ENCODE peak calls at places on chromosomes 2 and 18, in four cellular contexts. One of them, this sample, is unnamed.

GRCh38 chr2:226796012-226796839 is 3.4 kb downstream of the IRS1 start:
- DNase-seq in K562: no peak
- DNase-seq in H1: no peak
- DNase-seq in endothelial cell of umbilical vein: no peak
- DNase-seq in this sample: no peak

GRCh38 chr2:146602383-146602782 is 1242.4 kb upstream of the ACVR2A start:
- DNase-seq in H1: no peak
- DNase-seq in endothelial cell of umbilical vein: no peak
- DNase-seq in K562: no peak
- DNase-seq in this sample: no peak

GRCh38 chr2:190819835-190820234 is 60.8 kb upstream of the GLS start:
- DNase-seq in H1: no peak
- DNase-seq in endothelial cell of umbilical vein: no peak
- DNase-seq in K562: no peak
- DNase-seq in this sample: no peak

GRCh38 chr18:31624892-31625640 is 33.4 kb downstream of the TTR start:
- DNase-seq in K562: no peak
- DNase-seq in H1: no peak
- DNase-seq in endothelial cell of umbilical vein: no peak
- DNase-seq in this sample: no peak

GRCh38 chr2:95052301-95052700 is 26.8 kb downstream of the MAL start:
- DNase-seq in K562: no peak
- DNase-seq in H1: no peak
- DNase-seq in endothelial cell of umbilical vein: no peak
- DNase-seq in this sample: no peak

GRCh38 chr2:37635359-37636208 is 35.9 kb downstream of the CDC42EP3 start:
- DNase-seq in H1: no peak
- DNase-seq in endothelial cell of umbilical vein: peak; percentile 62
- DNase-seq in K562: no peak
- DNase-seq in this sample: no peak

GRCh38 chr18:47457614-47458013 is 206.2 kb upstream of the SKOR2 start:
- DNase-seq in endothelial cell of umbilical vein: no peak
- DNase-seq in H1: no peak
- DNase-seq in K562: no peak
- DNase-seq in this sample: no peak

GRCh38 chr2:186515376-186515775 is 29.3 kb downstream of the ZC3H15 start:
- DNase-seq in endothelial cell of umbilical vein: no peak
- DNase-seq in H1: no peak
- DNase-seq in K562: no peak
- DNase-seq in this sample: no peak

GRCh38 chr2:127015106-127015910 is 91.6 kb downstream of the BIN1 start:
- DNase-seq in H1: no peak
- DNase-seq in endothelial cell of umbilical vein: no peak
- DNase-seq in K562: no peak
- DNase-seq in this sample: no peak

GRCh38 chr2:47488870-47489584 is 86.1 kb downstream of the MSH2 start:
- DNase-seq in K562: no peak
- DNase-seq in endothelial cell of umbilical vein: peak; percentile 50
- DNase-seq in H1: no peak
- DNase-seq in this sample: peak; percentile 19

GRCh38 chr18:5914016-5914415 is 18.7 kb upstream of the TMEM200C start:
- DNase-seq in endothelial cell of umbilical vein: no peak
- DNase-seq in H1: no peak
- DNase-seq in K562: no peak
- DNase-seq in this sample: no peak

GRCh38 chr2:100262555-100263320 is 59.6 kb downstream of the LONRF2 start:
- DNase-seq in K562: peak; percentile 81
- DNase-seq in H1: peak; percentile 89
- DNase-seq in endothelial cell of umbilical vein: peak; percentile 56
- DNase-seq in this sample: peak; percentile 41

GRCh38 chr18:22230403-22231042 is 61.1 kb downstream of the GATA6 start:
- DNase-seq in H1: no peak
- DNase-seq in K562: no peak
- DNase-seq in endothelial cell of umbilical vein: no peak
- DNase-seq in this sample: no peak

GRCh38 chr2:44083054-44083453 is 85.6 kb upstream of the PPM1B start:
- DNase-seq in H1: no peak
- DNase-seq in endothelial cell of umbilical vein: no peak
- DNase-seq in K562: no peak
- DNase-seq in this sample: no peak

GRCh38 chr2:133734699-133735098 is 166.4 kb upstream of the NCKAP5 start:
- DNase-seq in K562: no peak
- DNase-seq in endothelial cell of umbilical vein: no peak
- DNase-seq in H1: no peak
- DNase-seq in this sample: no peak

GRCh38 chr18:12359515-12359927 is 17.5 kb downstream of the AFG3L2 start:
- DNase-seq in endothelial cell of umbilical vein: peak; percentile 39
- DNase-seq in K562: no peak
- DNase-seq in H1: no peak
- DNase-seq in this sample: no peak

DNA sequence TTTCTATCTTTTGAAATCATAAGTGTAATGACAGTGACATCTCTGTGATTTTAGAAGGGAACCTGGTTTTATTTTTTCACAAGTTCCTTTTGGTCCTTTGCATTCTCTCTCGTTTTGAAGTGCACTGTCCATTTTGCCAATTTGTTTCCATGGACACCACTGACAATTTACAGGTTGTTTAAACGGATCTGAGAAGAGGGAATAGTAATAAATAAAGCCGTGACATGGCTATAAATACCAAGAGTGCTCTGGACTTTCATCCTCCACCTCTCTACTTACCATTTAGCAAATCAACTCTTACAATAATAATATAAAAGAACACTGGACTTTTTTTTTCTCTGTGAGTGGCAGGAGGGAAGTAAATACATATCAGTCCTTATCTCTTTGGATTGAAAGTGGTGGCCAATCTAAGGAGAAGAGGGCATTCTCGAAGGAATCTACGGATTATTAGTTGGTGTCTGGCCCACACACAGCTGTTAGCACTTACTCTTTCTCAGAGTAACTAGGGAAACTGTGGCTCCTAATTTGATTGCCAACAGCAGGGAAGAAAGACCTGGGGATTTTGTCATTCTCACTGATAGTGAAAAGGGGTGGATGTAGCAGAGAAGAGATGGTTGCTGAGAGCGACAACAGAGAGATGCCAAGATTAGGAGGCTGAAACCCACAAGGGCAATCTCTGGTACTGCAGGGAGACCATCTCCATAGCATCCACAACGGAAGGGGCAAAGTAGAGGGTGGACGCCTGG is 108.7 kb upstream of the FSHR start:
- DNase-seq in endothelial cell of umbilical vein: no peak
- DNase-seq in H1: no peak
- DNase-seq in K562: no peak
- DNase-seq in this sample: no peak
- TF ChIP-seq POLR2AphosphoS5 in endothelial cell of umbilical vein: no peak
- TF ChIP-seq POLR2AphosphoS5 in H1: no peak
- TF ChIP-seq POLR2AphosphoS5 in K562: no peak
- TF ChIP-seq POLR2AphosphoS5 in this sample: no peak

GRCh38 chr18:50877545-50878265 is 1.2 kb upstream of the ME2 start:
- DNase-seq in K562: no peak
- DNase-seq in endothelial cell of umbilical vein: no peak
- DNase-seq in H1: no peak
- DNase-seq in this sample: no peak

GRCh38 chr18:50879302-50880107 is 587 bp downstream of the ME2 start:
- DNase-seq in endothelial cell of umbilical vein: peak; percentile 64
- DNase-seq in K562: peak; percentile 5
- DNase-seq in H1: no peak
- DNase-seq in this sample: peak; percentile 18

GRCh38 chr18:50875966-50876536 is 2.9 kb upstream of the ME2 start:
- DNase-seq in H1: no peak
- DNase-seq in endothelial cell of umbilical vein: no peak
- DNase-seq in K562: no peak
- DNase-seq in this sample: no peak

GRCh38 chr18:50878345-50879301 is at the start of gene ME2:
- DNase-seq in K562: peak; percentile 96
- DNase-seq in H1: peak; percentile 98
- DNase-seq in endothelial cell of umbilical vein: peak; percentile 93
- DNase-seq in this sample: peak; percentile 72

DNA sequence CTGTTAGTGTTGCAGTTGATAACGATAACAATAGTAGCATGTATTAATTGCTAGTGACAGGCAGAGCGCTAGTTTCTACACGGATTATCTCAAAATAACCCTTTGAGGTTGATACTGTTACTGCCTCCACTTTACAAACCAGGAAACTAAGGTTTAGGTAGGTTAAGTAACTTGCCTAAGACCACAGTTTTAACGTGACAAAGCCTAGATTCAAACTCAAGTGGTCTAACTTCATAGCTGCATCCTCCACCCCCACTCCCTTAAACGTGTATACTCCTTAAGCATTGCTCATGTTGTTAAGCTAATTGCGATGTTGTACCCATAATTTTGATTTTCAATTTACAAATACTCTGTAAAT is 1.2 kb downstream of the ME2 start:
- DNase-seq in endothelial cell of umbilical vein: no peak
- DNase-seq in H1: no peak
- DNase-seq in K562: no peak
- DNase-seq in this sample: no peak
- TF ChIP-seq JUN in endothelial cell of umbilical vein: no peak
- TF ChIP-seq JUN in H1: no peak
- TF ChIP-seq JUN in K562: no peak
- TF ChIP-seq JUN in this sample: no peak

DNA sequence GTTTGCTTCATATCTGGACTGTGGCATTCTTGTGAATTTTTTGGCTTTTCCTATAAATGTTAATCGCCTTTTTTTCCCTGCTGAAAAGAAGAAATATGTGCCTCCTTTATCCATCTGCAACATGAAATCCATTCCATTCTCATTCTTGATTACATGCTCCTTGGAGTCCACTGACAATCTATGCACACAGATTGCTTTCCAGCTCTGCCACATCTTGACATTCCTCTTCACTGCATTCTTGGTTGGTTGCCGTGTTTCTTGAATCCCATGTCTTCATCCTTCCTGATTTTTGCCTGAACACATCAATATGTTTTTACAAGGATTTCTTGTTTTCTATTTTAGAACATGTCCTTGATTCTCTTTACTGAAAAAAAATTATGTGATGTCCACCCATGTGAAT is 26.7 kb upstream of the BIRC6 start:
- DNase-seq in endothelial cell of umbilical vein: no peak
- DNase-seq in K562: no peak
- DNase-seq in H1: no peak
- DNase-seq in this sample: no peak
- TF ChIP-seq POLR2AphosphoS5 in endothelial cell of umbilical vein: no peak
- TF ChIP-seq POLR2AphosphoS5 in K562: no peak
- TF ChIP-seq POLR2AphosphoS5 in H1: no peak
- TF ChIP-seq POLR2AphosphoS5 in this sample: no peak

GRCh38 chr2:114022360-114023085 is 132.6 kb downstream of the ACTR3 start:
- DNase-seq in endothelial cell of umbilical vein: no peak
- DNase-seq in K562: no peak
- DNase-seq in H1: no peak
- DNase-seq in this sample: peak; percentile 67
- TF ChIP-seq JUN in endothelial cell of umbilical vein: no peak
- TF ChIP-seq JUN in K562: no peak
- TF ChIP-seq JUN in H1: no peak
- TF ChIP-seq JUN in this sample: no peak

DNA sequence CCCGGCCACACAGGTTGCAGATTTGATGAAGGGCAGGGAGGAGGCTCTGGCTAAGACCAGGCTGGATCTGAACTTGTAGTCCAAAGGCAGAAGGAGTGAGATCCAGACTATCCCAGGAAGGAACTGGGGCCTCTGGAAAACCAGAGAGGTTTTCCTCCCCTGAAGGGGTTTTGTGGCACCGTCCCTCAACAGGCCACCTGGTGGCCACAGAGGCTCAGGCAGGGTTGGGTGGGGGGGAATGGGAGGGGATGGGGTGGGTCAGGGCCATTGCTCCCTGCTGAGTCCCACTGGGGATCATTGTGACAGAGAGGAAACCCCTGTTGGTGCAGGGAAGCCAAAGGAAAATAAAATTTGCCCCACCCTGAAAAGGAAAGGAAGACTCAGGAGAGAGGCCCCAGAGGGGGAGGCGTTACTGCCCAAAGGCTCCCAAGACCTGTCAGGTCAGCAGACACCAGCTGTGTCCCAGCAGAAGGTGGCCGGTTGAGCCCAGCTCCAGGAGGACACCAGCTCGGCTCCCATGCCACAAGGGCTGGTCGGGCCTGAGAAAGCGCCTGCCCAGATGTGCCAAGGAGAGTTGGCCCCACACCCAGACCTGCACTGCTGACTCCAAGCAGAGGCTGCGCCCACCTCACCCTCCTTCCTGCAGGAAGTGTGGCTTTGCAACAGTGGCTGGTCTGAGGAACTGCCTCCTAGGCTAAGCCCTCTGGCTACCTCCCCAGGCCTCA is 37.3 kb upstream of the PTMA start:
- DNase-seq in endothelial cell of umbilical vein: peak; percentile 21
- DNase-seq in H1: no peak
- DNase-seq in K562: peak; percentile 31
- DNase-seq in this sample: no peak
- TF ChIP-seq POLR2AphosphoS5 in endothelial cell of umbilical vein: no peak
- TF ChIP-seq POLR2AphosphoS5 in H1: no peak
- TF ChIP-seq POLR2AphosphoS5 in K562: no peak
- TF ChIP-seq POLR2AphosphoS5 in this sample: no peak

GRCh38 chr2:237184192-237184922 is 98.7 kb downstream of the COPS8 start:
- DNase-seq in H1: no peak
- DNase-seq in K562: no peak
- DNase-seq in endothelial cell of umbilical vein: no peak
- DNase-seq in this sample: no peak

GRCh38 chr2:237180987-237181386 is 95.3 kb downstream of the COPS8 start:
- DNase-seq in K562: no peak
- DNase-seq in H1: no peak
- DNase-seq in endothelial cell of umbilical vein: no peak
- DNase-seq in this sample: no peak

GRCh38 chr2:237181844-237182243 is 96.2 kb downstream of the COPS8 start:
- DNase-seq in H1: no peak
- DNase-seq in endothelial cell of umbilical vein: no peak
- DNase-seq in K562: no peak
- DNase-seq in this sample: no peak

GRCh38 chr2:237182422-237183123 is 96.9 kb downstream of the COPS8 start:
- DNase-seq in endothelial cell of umbilical vein: no peak
- DNase-seq in H1: no peak
- DNase-seq in K562: no peak
- DNase-seq in this sample: no peak

GRCh38 chr2:237184923-237185580 is 99.4 kb downstream of the COPS8 start:
- DNase-seq in K562: no peak
- DNase-seq in endothelial cell of umbilical vein: no peak
- DNase-seq in H1: no peak
- DNase-seq in this sample: no peak
- TF ChIP-seq JUN in K562: no peak
- TF ChIP-seq JUN in endothelial cell of umbilical vein: no peak
- TF ChIP-seq JUN in H1: no peak
- TF ChIP-seq JUN in this sample: no peak

This sample was measured in HepG2.